ENCODE peak calls at places on chromosome 1, in five cellular contexts. W is fibroblast of lung, T is GM12878, G is MM.1S, A is K562. Z is an unnamed sample.

GRCh38 chr1:51519857-51520699 is 1.0 kb upstream of the EPS15 start:
- DNase-seq in W (peak; percentile 55), G (no peak), T (no peak), A (peak; percentile 85), Z (no peak)

GRCh38 chr1:41627491-41628280 is 143.2 kb upstream of the EDN2 start:
- DNase-seq in A (no peak), T (no peak), W (no peak), G (no peak), Z (no peak)

GRCh38 chr1:168439451-168440375 is 104.1 kb downstream of the XCL2 start:
- DNase-seq in T (peak; percentile 45), A (peak; percentile 69), W (peak; percentile 85), G (peak; percentile 83), Z (peak; percentile 89)

GRCh38 chr1:37958690-37959089 is 11.8 kb upstream of the INPP5B start:
- DNase-seq in T (no peak), A (no peak), W (peak; percentile 42), G (no peak), Z (no peak)

GRCh38 chr1:163772266-163772665 is 450.5 kb downstream of the NUF2 start:
- DNase-seq in W (no peak), G (no peak), A (no peak), T (no peak), Z (no peak)

GRCh38 chr1:227356582-227357228 is 38.4 kb upstream of the CDC42BPA start:
- DNase-seq in A (no peak), W (no peak), T (no peak), G (peak; percentile 61), Z (no peak)

GRCh38 chr1:27522148-27522859 is 32.3 kb upstream of the WASF2 start:
- DNase-seq in W (no peak), A (no peak), T (no peak), G (no peak), Z (no peak)

GRCh38 chr1:186974774-186975181 is 146.0 kb downstream of the PLA2G4A start:
- DNase-seq in A (no peak), W (peak; percentile 91), T (no peak), G (no peak), Z (no peak)

GRCh38 chr1:78070758-78071157 is 25.0 kb downstream of the GIPC2 start:
- DNase-seq in W (peak; percentile 84), G (no peak), A (no peak), T (no peak), Z (no peak)

GRCh38 chr1:223846668-223847007 is 891 bp upstream of the TP53BP2 start:
- DNase-seq in G (peak; percentile 17), W (peak; percentile 45), A (peak; percentile 45), T (no peak), Z (peak; percentile 33)

GRCh38 chr1:168735987-168736386 is 7.0 kb upstream of the DPT start:
- DNase-seq in G (no peak), W (peak; percentile 9), A (no peak), T (no peak), Z (no peak)

GRCh38 chr1:2373551-2374259 is 17.6 kb downstream of the MORN1 start:
- DNase-seq in T (no peak), A (no peak), G (no peak), W (no peak), Z (no peak)

GRCh38 chr1:61561666-61562065 is 163.3 kb downstream of the TM2D1 start:
- DNase-seq in A (no peak), T (no peak), G (no peak), W (no peak), Z (no peak)

GRCh38 chr1:117364240-117364639 is 3.0 kb upstream of the MAN1A2 start:
- DNase-seq in A (no peak), G (no peak), T (no peak), W (no peak), Z (no peak)

GRCh38 chr1:205186191-205186590 is 25.3 kb downstream of the DSTYK start:
- DNase-seq in G (peak; percentile 6), T (no peak), W (no peak), A (no peak), Z (no peak)

GRCh38 chr1:10639301-10640078 is 157.0 kb downstream of the CASZ1 start:
- DNase-seq in A (no peak), T (no peak), W (no peak), G (no peak), Z (no peak)

GRCh38 chr1:28437260-28437923 is 67.9 kb downstream of the PHACTR4 start:
- DNase-seq in W (peak; percentile 79), A (no peak), G (no peak), T (no peak), Z (no peak)

GRCh38 chr1:231526536-231526935 is 1.9 kb upstream of the TSNAX start:
- DNase-seq in W (no peak), G (no peak), T (no peak), A (no peak), Z (no peak)

GRCh38 chr1:77412069-77412793 is 130.4 kb downstream of the AK5 start:
- DNase-seq in W (peak; percentile 62), A (no peak), G (no peak), T (no peak), Z (no peak)

GRCh38 chr1:26278835-26279597 is 870 bp upstream of the SH3BGRL3 start:
- DNase-seq in G (no peak), W (peak; percentile 45), T (no peak), A (peak; percentile 58), Z (no peak)

GRCh38 chr1:33094971-33095604 is 14.1 kb downstream of the AZIN2 start:
- DNase-seq in T (no peak), A (peak; percentile 35), G (no peak), W (peak; percentile 80), Z (no peak)

GRCh38 chr1:176136891-176137290 is 70.2 kb downstream of the COP1 start:
- DNase-seq in A (no peak), G (no peak), W (no peak), T (no peak), Z (no peak)

GRCh38 chr1:175267716-175268416 is 75.3 kb upstream of the KIAA0040 start:
- DNase-seq in T (no peak), A (no peak), G (no peak), W (peak; percentile 19), Z (no peak)

GRCh38 chr1:58248067-58248466 is 298.5 kb downstream of the OMA1 start:
- DNase-seq in T (no peak), G (no peak), A (no peak), W (no peak), Z (no peak)

GRCh38 chr1:91428182-91428798 is 23.7 kb upstream of the HFM1 start:
- DNase-seq in A (no peak), T (no peak), G (no peak), W (no peak), Z (no peak)

GRCh38 chr1:16156848-16157495 is 1.1 kb upstream of the EPHA2 start:
- DNase-seq in A (no peak), W (no peak), T (no peak), G (no peak), Z (no peak)

GRCh38 chr1:195733826-195734225 is 874.4 kb downstream of the KCNT2 start:
- DNase-seq in T (no peak), G (peak; percentile 31), W (no peak), A (no peak), Z (no peak)

GRCh38 chr1:224734261-224734935 is 118.3 kb downstream of the CNIH3 start:
- DNase-seq in A (peak; percentile 35), W (no peak), T (no peak), G (no peak), Z (no peak)

GRCh38 chr1:100785399-100786082 is 66.0 kb downstream of the VCAM1 start:
- DNase-seq in G (no peak), A (peak; percentile 60), T (no peak), W (peak; percentile 71), Z (no peak)

GRCh38 chr1:157409927-157410326 is 142.4 kb downstream of the FCRL5 start:
- DNase-seq in A (no peak), T (no peak), W (no peak), G (no peak), Z (no peak)

GRCh38 chr1:82388679-82389078 is 587.9 kb downstream of the ADGRL2 start:
- DNase-seq in G (no peak), A (no peak), W (peak; percentile 38), T (no peak), Z (no peak)

GRCh38 chr1:119968068-119968492 is 71.8 kb upstream of the ADAM30 start:
- DNase-seq in G (peak; percentile 57), A (peak; percentile 61), W (peak; percentile 39), T (peak; percentile 31), Z (peak; percentile 83)

DNA sequence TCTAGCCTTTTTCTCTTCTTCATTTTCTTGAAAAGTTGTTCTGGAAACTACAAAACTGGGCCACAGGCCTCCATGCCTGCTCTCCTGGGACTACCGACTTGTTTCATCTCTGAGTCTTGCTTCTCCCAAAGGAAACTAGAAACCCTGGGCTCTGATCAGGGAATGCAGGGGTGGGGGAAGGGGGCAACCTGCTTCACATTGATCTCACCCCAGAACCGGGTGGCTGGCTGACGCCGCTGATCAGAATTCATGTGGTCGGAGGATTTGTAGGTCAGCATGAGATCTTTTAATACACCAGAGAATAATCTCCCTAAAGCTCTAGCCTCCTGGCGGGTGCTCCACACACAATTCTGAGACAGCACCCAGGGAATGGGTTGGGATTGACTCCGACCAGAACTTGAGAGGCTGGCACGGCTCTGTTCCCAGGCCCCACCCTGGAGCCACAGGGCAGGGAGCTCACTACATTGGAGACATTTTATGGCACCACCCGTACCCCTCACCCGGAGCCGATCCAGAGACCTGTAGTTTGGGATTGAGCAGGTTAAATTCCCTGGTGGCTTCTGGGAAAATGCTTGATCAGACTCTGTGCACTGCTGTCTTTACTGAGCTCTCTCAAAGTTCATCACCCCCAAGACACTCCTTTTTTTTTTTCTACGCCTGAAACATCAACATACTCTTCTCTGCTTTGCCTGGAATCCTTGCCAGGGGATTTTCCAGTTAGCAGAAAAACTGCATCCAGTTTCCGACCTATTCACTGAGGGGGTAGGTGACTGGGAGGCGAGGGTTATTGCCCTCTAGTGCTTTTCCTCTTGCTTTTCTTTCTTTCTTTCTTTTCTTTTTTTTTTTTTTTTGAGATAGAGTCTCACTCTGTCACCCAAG is 12.2 kb upstream of the ARHGEF10L start:
- DNase-seq in T (no peak), A (no peak), W (no peak), G (no peak), Z (no peak)
- H3K9ac ChIP-seq in T (no peak overlapping the region), A (no peak overlapping the region), W (no peak overlapping the region), G (no peak overlapping the region), Z (no peak overlapping the region)

GRCh38 chr1:162561037-162561615 is 396 bp upstream of the UAP1 start:
- DNase-seq in G (peak; percentile 100), W (peak; percentile 96), T (peak; percentile 72), A (peak; percentile 97), Z (peak; percentile 97)
- TF ChIP-seq EZH2 in G (no peak), W (no peak), T (no peak), A (no peak), Z (no peak)

GRCh38 chr1:79692519-79692918 is 686.0 kb upstream of the ADGRL4 start:
- DNase-seq in A (no peak), W (no peak), G (no peak), T (no peak), Z (no peak)
- H3K9ac ChIP-seq in A (no peak overlapping the region), W (no peak overlapping the region), G (no peak overlapping the region), T (no peak overlapping the region), Z (no peak overlapping the region)

GRCh38 chr1:203006948-203007871 is at the start of gene TMEM183A:
- DNase-seq in T (peak; percentile 92), G (peak; percentile 100), W (peak; percentile 97), A (peak; percentile 96), Z (peak; percentile 96)

GRCh38 chr1:203000217-203000944 is 6.8 kb upstream of the TMEM183A start:
- DNase-seq in T (no peak), W (no peak), G (peak; percentile 4), A (no peak), Z (no peak)

GRCh38 chr1:203002951-203003350 is 4.2 kb upstream of the TMEM183A start:
- DNase-seq in W (no peak), A (no peak), T (no peak), G (no peak), Z (no peak)

GRCh38 chr1:202998836-202999750 is 8.1 kb upstream of the TMEM183A start:
- DNase-seq in A (peak; percentile 49), T (peak; percentile 40), W (peak; percentile 63), G (peak; percentile 85), Z (peak; percentile 61)

GRCh38 chr1:203001986-203002385 is 5.2 kb upstream of the TMEM183A start:
- DNase-seq in A (no peak), G (no peak), T (no peak), W (no peak), Z (no peak)
- TF ChIP-seq EZH2 in A (no peak), G (no peak), T (no peak), W (no peak), Z (no peak)